ENCODE peak calls at places on chromosomes 4 and X, in nine cellular contexts. O, S, Q, L, F, H, Z, B and K are unnamed samples.

GRCh38 chr4:110059556-110060191 is 138.7 kb downstream of the ELOVL6 start:
- DNase-seq in O (peak; percentile 52), S (no peak), Q (no peak), L (no peak), F (peak; percentile 16), H (peak; percentile 43), Z (no peak), B (no peak), K (peak; percentile 16)

GRCh38 chr4:188295899-188296298 is 156.7 kb downstream of the TRIML1 start:
- DNase-seq in O (peak; percentile 26), S (no peak), Q (no peak), L (no peak), F (no peak), H (no peak), Z (no peak), B (no peak), K (no peak)

GRCh38 chr4:74157116-74157742 is 689 bp upstream of the MTHFD2L start:
- DNase-seq in O (peak; percentile 54), S (no peak), Q (no peak), L (no peak), F (no peak), H (no peak), Z (no peak), B (no peak), K (no peak)

GRCh38 chr4:94714761-94715160 is 43.0 kb upstream of the BMPR1B start:
- DNase-seq in O (peak; percentile 70), S (no peak), Q (peak; percentile 87), L (no peak), F (no peak), H (no peak), Z (no peak), B (no peak), K (no peak)

GRCh38 chrX:53940180-53940579 is 104.1 kb downstream of the PHF8 start:
- DNase-seq in O (no peak), S (no peak), Q (no peak), L (no peak), F (no peak), H (no peak), Z (no peak), B (no peak), K (no peak)

GRCh38 chrX:15820106-15821073 is 30.1 kb downstream of the ZRSR2 start:
- DNase-seq in O (peak; percentile 56), S (no peak), Q (no peak), L (no peak), F (no peak), H (no peak), Z (no peak), B (no peak), K (no peak)

GRCh38 chr4:143381171-143382118 is 44.8 kb downstream of the GAB1 start:
- DNase-seq in O (peak; percentile 88), S (peak; percentile 58), Q (peak; percentile 72), L (no peak), F (no peak), H (no peak), Z (no peak), B (no peak), K (no peak)

GRCh38 chrX:71496476-71496875 is 36.4 kb upstream of the OGT start:
- DNase-seq in O (no peak), S (no peak), Q (no peak), L (no peak), F (no peak), H (no peak), Z (no peak), B (no peak), K (no peak)

GRCh38 chr4:38489924-38490639 is 173.9 kb upstream of the KLF3 start:
- DNase-seq in O (peak; percentile 25), S (no peak), Q (no peak), L (no peak), F (peak; percentile 10), H (no peak), Z (no peak), B (no peak), K (peak; percentile 30)

GRCh38 chr4:48780867-48781219 is 764 bp upstream of the FRYL start:
- DNase-seq in O (peak; percentile 49), S (no peak), Q (peak; percentile 10), L (peak; percentile 22), F (peak; percentile 42), H (peak; percentile 54), Z (peak; percentile 59), B (no peak), K (peak; percentile 39)

GRCh38 chr4:81142744-81143143 is 72.3 kb downstream of the PRKG2 start:
- DNase-seq in O (peak; percentile 81), S (no peak), Q (peak; percentile 67), L (no peak), F (no peak), H (no peak), Z (peak; percentile 23), B (no peak), K (no peak)

GRCh38 chr4:86019906-86020305 is 339.9 kb downstream of the MAPK10 start:
- DNase-seq in O (no peak), S (no peak), Q (no peak), L (no peak), F (no peak), H (no peak), Z (no peak), B (no peak), K (no peak)

GRCh38 chrX:118855681-118856310 is 32.2 kb downstream of the ZCCHC12 start:
- DNase-seq in O (no peak), S (peak; percentile 30), Q (no peak), L (no peak), F (no peak), H (no peak), Z (no peak), B (no peak), K (no peak)

GRCh38 chr4:29311231-29311630 is 1408.9 kb upstream of the PCDH7 start:
- DNase-seq in O (peak; percentile 30), S (no peak), Q (no peak), L (no peak), F (no peak), H (no peak), Z (no peak), B (no peak), K (no peak)

GRCh38 chrX:153526040-153526439 is 8.6 kb downstream of the ATP2B3 start:
- DNase-seq in O (no peak), S (no peak), Q (no peak), L (no peak), F (no peak), H (no peak), Z (peak; percentile 21), B (no peak), K (no peak)

GRCh38 chr4:182880387-182881356 is 36.5 kb downstream of the DCTD start:
- DNase-seq in O (peak; percentile 21), S (no peak), Q (no peak), L (no peak), F (no peak), H (no peak), Z (no peak), B (no peak), K (no peak)

GRCh38 chr4:62194342-62194741 is 994.2 kb downstream of the ADGRL3 start:
- DNase-seq in O (no peak), S (no peak), Q (no peak), L (no peak), F (no peak), H (no peak), Z (no peak), B (no peak), K (no peak)

GRCh38 chr4:41640905-41641304 is 102.9 kb downstream of the LIMCH1 start:
- DNase-seq in O (no peak), S (no peak), Q (no peak), L (no peak), F (no peak), H (no peak), Z (no peak), B (no peak), K (no peak)

GRCh38 chr4:7645956-7646355 is 211.2 kb upstream of the PSAPL1 start:
- DNase-seq in O (no peak), S (no peak), Q (no peak), L (no peak), F (no peak), H (no peak), Z (no peak), B (no peak), K (no peak)

GRCh38 chr4:137823007-137823406 is 290.7 kb upstream of the PCDH18 start:
- DNase-seq in O (no peak), S (no peak), Q (no peak), L (no peak), F (no peak), H (no peak), Z (no peak), B (no peak), K (no peak)

GRCh38 chrX:140817943-140818342 is 108.4 kb downstream of the LINC00632 start:
- DNase-seq in O (peak; percentile 43), S (peak; percentile 5), Q (no peak), L (no peak), F (no peak), H (peak; percentile 11), Z (peak; percentile 6), B (no peak), K (no peak)

GRCh38 chr4:163523791-163524365 is 29.4 kb downstream of the TMA16 start:
- DNase-seq in O (no peak), S (no peak), Q (no peak), L (no peak), F (no peak), H (no peak), Z (no peak), B (no peak), K (no peak)

GRCh38 chrX:84907324-84907946 is 96.2 kb upstream of the APOOL start:
- DNase-seq in O (peak; percentile 36), S (no peak), Q (no peak), L (no peak), F (no peak), H (no peak), Z (peak; percentile 15), B (no peak), K (no peak)

GRCh38 chr4:105715692-105716278 is 7.2 kb downstream of the GSTCD start:
- DNase-seq in O (peak; percentile 68), S (peak; percentile 35), Q (no peak), L (no peak), F (no peak), H (peak; percentile 55), Z (peak; percentile 33), B (no peak), K (peak; percentile 17)

GRCh38 chr4:93384211-93384610 is 444.3 kb upstream of the ATOH1 start:
- DNase-seq in O (peak; percentile 14), S (no peak), Q (no peak), L (no peak), F (no peak), H (no peak), Z (no peak), B (no peak), K (no peak)

GRCh38 chr4:46389301-46389761 is 597 bp downstream of the GABRA2 start:
- DNase-seq in O (peak; percentile 20), S (no peak), Q (no peak), L (no peak), F (no peak), H (no peak), Z (peak; percentile 48), B (no peak), K (no peak)

GRCh38 chr4:21367567-21367966 is 581.0 kb downstream of the KCNIP4 start:
- DNase-seq in O (no peak), S (no peak), Q (no peak), L (no peak), F (no peak), H (no peak), Z (no peak), B (no peak), K (no peak)

GRCh38 chr4:150960079-150960478 is 55.0 kb downstream of the LRBA start:
- DNase-seq in O (peak; percentile 52), S (no peak), Q (no peak), L (no peak), F (no peak), H (no peak), Z (no peak), B (no peak), K (no peak)

GRCh38 chrX:479273-479981 is 92.7 kb upstream of the PPP2R3B start:
- DNase-seq in O (no peak), S (no peak), Q (no peak), L (no peak), F (peak; percentile 17), H (no peak), Z (no peak), B (no peak), K (no peak)

GRCh38 chr4:36651253-36651652 is 369.8 kb downstream of the DTHD1 start:
- DNase-seq in O (no peak), S (no peak), Q (no peak), L (no peak), F (no peak), H (no peak), Z (no peak), B (no peak), K (no peak)

GRCh38 chrX:135737361-135738071 is 24.1 kb downstream of the CT45A1 start:
- DNase-seq in O (peak; percentile 1), S (no peak), Q (no peak), L (no peak), F (no peak), H (no peak), Z (no peak), B (no peak), K (no peak)